ENCODE peak calls at places on chromosomes 4 and X, in nine cellular contexts. One of them, this sample, is unnamed.

GRCh38 chr4:2934077-2934812 is 29.0 kb downstream of the NOP14 start:
- DNase-seq in SK-N-SH: no peak
- DNase-seq in GM23248: peak
- DNase-seq in HCT116: no peak
- DNase-seq in GM23338: peak
- DNase-seq in hepatocyte: peak
- DNase-seq in neural progenitor cell: peak
- DNase-seq in MM.1S: no peak
- DNase-seq in PC-3: peak
- DNase-seq in this sample: peak

GRCh38 chr4:52850406-52851119 is 11.6 kb upstream of the RASL11B start:
- DNase-seq in HCT116: no peak
- DNase-seq in SK-N-SH: no peak
- DNase-seq in neural progenitor cell: no peak
- DNase-seq in MM.1S: no peak
- DNase-seq in GM23248: no peak
- DNase-seq in hepatocyte: no peak
- DNase-seq in PC-3: no peak
- DNase-seq in GM23338: no peak
- DNase-seq in this sample: no peak

GRCh38 chr4:85773372-85773771 is 298.4 kb downstream of the ARHGAP24 start:
- DNase-seq in SK-N-SH: no peak
- DNase-seq in PC-3: no peak
- DNase-seq in GM23248: no peak
- DNase-seq in hepatocyte: no peak
- DNase-seq in neural progenitor cell: no peak
- DNase-seq in GM23338: peak
- DNase-seq in MM.1S: no peak
- DNase-seq in HCT116: no peak
- DNase-seq in this sample: no peak

GRCh38 chr4:134544303-134544761 is 342.7 kb upstream of the PABPC4L start:
- DNase-seq in GM23248: peak
- DNase-seq in PC-3: peak
- DNase-seq in HCT116: peak
- DNase-seq in SK-N-SH: no peak
- DNase-seq in neural progenitor cell: no peak
- DNase-seq in GM23338: peak
- DNase-seq in hepatocyte: peak
- DNase-seq in MM.1S: no peak
- DNase-seq in this sample: no peak

GRCh38 chrX:122303761-122304160 is 880.3 kb upstream of the GRIA3 start:
- DNase-seq in PC-3: no peak
- DNase-seq in neural progenitor cell: no peak
- DNase-seq in MM.1S: no peak
- DNase-seq in SK-N-SH: no peak
- DNase-seq in GM23248: no peak
- DNase-seq in HCT116: no peak
- DNase-seq in GM23338: no peak
- DNase-seq in hepatocyte: no peak
- DNase-seq in this sample: no peak

GRCh38 chrX:135522878-135523693 is 2.6 kb downstream of the INTS6L start:
- DNase-seq in SK-N-SH: no peak
- DNase-seq in neural progenitor cell: no peak
- DNase-seq in GM23248: peak
- DNase-seq in GM23338: no peak
- DNase-seq in HCT116: no peak
- DNase-seq in PC-3: no peak
- DNase-seq in MM.1S: no peak
- DNase-seq in hepatocyte: no peak
- DNase-seq in this sample: no peak

GRCh38 chr4:33696586-33696985 is 2547.7 kb downstream of the ARAP2 start:
- DNase-seq in GM23338: no peak
- DNase-seq in HCT116: no peak
- DNase-seq in hepatocyte: no peak
- DNase-seq in MM.1S: no peak
- DNase-seq in neural progenitor cell: no peak
- DNase-seq in SK-N-SH: no peak
- DNase-seq in GM23248: peak
- DNase-seq in PC-3: no peak
- DNase-seq in this sample: no peak

GRCh38 chr4:165541773-165542459 is 163.1 kb downstream of the CPE start:
- DNase-seq in GM23248: no peak
- DNase-seq in hepatocyte: no peak
- DNase-seq in GM23338: no peak
- DNase-seq in SK-N-SH: peak
- DNase-seq in MM.1S: no peak
- DNase-seq in HCT116: no peak
- DNase-seq in PC-3: no peak
- DNase-seq in neural progenitor cell: no peak
- DNase-seq in this sample: no peak

GRCh38 chrX:47358387-47359065 is 11.9 kb upstream of the ZNF157 start:
- DNase-seq in GM23338: no peak
- DNase-seq in HCT116: no peak
- DNase-seq in SK-N-SH: no peak
- DNase-seq in neural progenitor cell: no peak
- DNase-seq in GM23248: no peak
- DNase-seq in PC-3: peak
- DNase-seq in MM.1S: no peak
- DNase-seq in hepatocyte: no peak
- DNase-seq in this sample: peak

GRCh38 chr4:10006236-10006603 is 15.1 kb downstream of the SLC2A9 start:
- DNase-seq in MM.1S: no peak
- DNase-seq in GM23338: no peak
- DNase-seq in PC-3: peak
- DNase-seq in neural progenitor cell: no peak
- DNase-seq in SK-N-SH: no peak
- DNase-seq in hepatocyte: peak
- DNase-seq in HCT116: no peak
- DNase-seq in GM23248: peak
- DNase-seq in this sample: peak

GRCh38 chr4:4386736-4387392 is at the start of gene NSG1:
- DNase-seq in GM23338: peak
- DNase-seq in SK-N-SH: no peak
- DNase-seq in hepatocyte: peak
- DNase-seq in neural progenitor cell: peak
- DNase-seq in HCT116: no peak
- DNase-seq in GM23248: peak
- DNase-seq in PC-3: no peak
- DNase-seq in MM.1S: no peak
- DNase-seq in this sample: peak

GRCh38 chr4:25654971-25655963 is at the start of gene SLC34A2:
- DNase-seq in GM23248: no peak
- DNase-seq in PC-3: no peak
- DNase-seq in MM.1S: no peak
- DNase-seq in neural progenitor cell: peak
- DNase-seq in HCT116: no peak
- DNase-seq in SK-N-SH: peak
- DNase-seq in hepatocyte: peak
- DNase-seq in GM23338: peak
- DNase-seq in this sample: no peak

GRCh38 chr4:125313989-125314602 is 659 bp upstream of the FAT4 start:
- DNase-seq in SK-N-SH: no peak
- DNase-seq in GM23338: peak
- DNase-seq in hepatocyte: peak
- DNase-seq in neural progenitor cell: peak
- DNase-seq in HCT116: no peak
- DNase-seq in PC-3: no peak
- DNase-seq in GM23248: peak
- DNase-seq in MM.1S: no peak
- DNase-seq in this sample: no peak

GRCh38 chr4:156738756-156739155 is 232.8 kb downstream of the PDGFC start:
- DNase-seq in HCT116: no peak
- DNase-seq in GM23248: no peak
- DNase-seq in hepatocyte: no peak
- DNase-seq in PC-3: no peak
- DNase-seq in SK-N-SH: no peak
- DNase-seq in neural progenitor cell: no peak
- DNase-seq in MM.1S: no peak
- DNase-seq in GM23338: no peak
- DNase-seq in this sample: no peak

GRCh38 chrX:48891402-48892288 is 5.9 kb downstream of the TIMM17B start:
- DNase-seq in neural progenitor cell: peak
- DNase-seq in SK-N-SH: peak
- DNase-seq in GM23338: peak
- DNase-seq in MM.1S: peak
- DNase-seq in hepatocyte: peak
- DNase-seq in HCT116: peak
- DNase-seq in PC-3: peak
- DNase-seq in GM23248: peak
- DNase-seq in this sample: peak

GRCh38 chrX:67555578-67556203 is 11.9 kb downstream of the AR start:
- DNase-seq in GM23248: peak
- DNase-seq in PC-3: peak
- DNase-seq in GM23338: peak
- DNase-seq in MM.1S: peak
- DNase-seq in HCT116: no peak
- DNase-seq in SK-N-SH: peak
- DNase-seq in neural progenitor cell: peak
- DNase-seq in hepatocyte: peak
- DNase-seq in this sample: peak

GRCh38 chrX:153551135-153551534 is 33.7 kb downstream of the ATP2B3 start:
- DNase-seq in neural progenitor cell: no peak
- DNase-seq in HCT116: no peak
- DNase-seq in MM.1S: no peak
- DNase-seq in GM23248: peak
- DNase-seq in SK-N-SH: no peak
- DNase-seq in PC-3: no peak
- DNase-seq in GM23338: no peak
- DNase-seq in hepatocyte: no peak
- DNase-seq in this sample: no peak

GRCh38 chr4:110641218-110641617 is 18.3 kb upstream of the PITX2 start:
- DNase-seq in PC-3: no peak
- DNase-seq in GM23338: peak
- DNase-seq in MM.1S: no peak
- DNase-seq in GM23248: no peak
- DNase-seq in HCT116: no peak
- DNase-seq in hepatocyte: no peak
- DNase-seq in neural progenitor cell: peak
- DNase-seq in SK-N-SH: no peak
- DNase-seq in this sample: no peak

GRCh38 chr4:139265654-139266053 is 14.4 kb downstream of the MGARP start:
- DNase-seq in GM23338: no peak
- DNase-seq in MM.1S: no peak
- DNase-seq in PC-3: no peak
- DNase-seq in HCT116: no peak
- DNase-seq in GM23248: no peak
- DNase-seq in neural progenitor cell: no peak
- DNase-seq in hepatocyte: no peak
- DNase-seq in SK-N-SH: no peak
- DNase-seq in this sample: no peak

GRCh38 chrX:16167181-16167580 is at the start of gene MAGEB17:
- DNase-seq in neural progenitor cell: no peak
- DNase-seq in SK-N-SH: no peak
- DNase-seq in PC-3: no peak
- DNase-seq in GM23338: no peak
- DNase-seq in HCT116: no peak
- DNase-seq in MM.1S: no peak
- DNase-seq in GM23248: no peak
- DNase-seq in hepatocyte: no peak
- DNase-seq in this sample: no peak

GRCh38 chr4:2843909-2844584 is 403 bp downstream of the ADD1 start:
- DNase-seq in PC-3: peak
- DNase-seq in hepatocyte: peak
- DNase-seq in neural progenitor cell: peak
- DNase-seq in GM23338: peak
- DNase-seq in SK-N-SH: peak
- DNase-seq in GM23248: peak
- DNase-seq in MM.1S: peak
- DNase-seq in HCT116: no peak
- DNase-seq in this sample: peak

GRCh38 chrX:66012094-66012534 is 27.8 kb downstream of the VSIG4 start:
- DNase-seq in GM23248: no peak
- DNase-seq in MM.1S: peak
- DNase-seq in PC-3: no peak
- DNase-seq in SK-N-SH: no peak
- DNase-seq in GM23338: no peak
- DNase-seq in hepatocyte: no peak
- DNase-seq in HCT116: no peak
- DNase-seq in neural progenitor cell: no peak
- DNase-seq in this sample: peak

GRCh38 chr4:7224001-7224400 is 31.7 kb downstream of the SORCS2 start:
- DNase-seq in HCT116: no peak
- DNase-seq in SK-N-SH: no peak
- DNase-seq in GM23338: no peak
- DNase-seq in neural progenitor cell: no peak
- DNase-seq in GM23248: no peak
- DNase-seq in MM.1S: no peak
- DNase-seq in hepatocyte: no peak
- DNase-seq in PC-3: no peak
- DNase-seq in this sample: no peak
- H3K4me2 ChIP-seq in HCT116: no peak
- H3K4me2 ChIP-seq in SK-N-SH: no peak
- H3K4me2 ChIP-seq in GM23338: no peak
- H3K4me2 ChIP-seq in neural progenitor cell: no peak
- H3K4me2 ChIP-seq in GM23248: no peak
- H3K4me2 ChIP-seq in MM.1S: no peak
- H3K4me2 ChIP-seq in hepatocyte: no peak
- H3K4me2 ChIP-seq in PC-3: no peak
- H3K4me2 ChIP-seq in this sample: no peak

DNA sequence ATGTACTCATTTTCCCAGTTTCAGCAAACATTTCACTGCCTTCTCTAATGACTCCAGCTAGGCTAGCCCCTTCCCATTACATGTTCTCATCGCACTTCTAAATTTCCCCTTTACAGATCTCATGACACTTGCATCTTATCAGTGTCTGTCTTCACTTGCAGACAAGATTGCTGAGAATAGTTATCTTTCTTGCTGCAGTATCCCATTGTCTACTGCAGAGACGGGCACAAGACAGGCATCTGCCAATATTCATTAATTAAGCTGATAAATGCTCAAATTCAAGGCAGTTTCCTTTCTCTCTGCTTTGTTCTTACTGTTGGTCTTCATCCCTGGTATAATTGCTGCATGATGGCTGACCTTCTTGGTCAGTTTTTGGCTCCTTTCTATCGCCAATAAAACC is 175.9 kb downstream of the ANTXR2 start:
- DNase-seq in neural progenitor cell: no peak
- DNase-seq in SK-N-SH: no peak
- DNase-seq in hepatocyte: no peak
- DNase-seq in GM23338: no peak
- DNase-seq in GM23248: no peak
- DNase-seq in PC-3: no peak
- DNase-seq in HCT116: no peak
- DNase-seq in MM.1S: no peak
- DNase-seq in this sample: no peak
- TF ChIP-seq EZH2phosphoT487 in neural progenitor cell: no peak
- TF ChIP-seq EZH2phosphoT487 in SK-N-SH: no peak
- TF ChIP-seq EZH2phosphoT487 in hepatocyte: no peak
- TF ChIP-seq EZH2phosphoT487 in GM23338: no peak
- TF ChIP-seq EZH2phosphoT487 in GM23248: no peak
- TF ChIP-seq EZH2phosphoT487 in PC-3: no peak
- TF ChIP-seq EZH2phosphoT487 in HCT116: no peak
- TF ChIP-seq EZH2phosphoT487 in MM.1S: no peak
- TF ChIP-seq EZH2phosphoT487 in this sample: no peak

GRCh38 chr4:108117473-108118182 is 51.1 kb downstream of the LEF1 start:
- DNase-seq in HCT116: no peak
- DNase-seq in PC-3: peak
- DNase-seq in neural progenitor cell: peak
- DNase-seq in SK-N-SH: no peak
- DNase-seq in hepatocyte: no peak
- DNase-seq in GM23338: peak
- DNase-seq in GM23248: no peak
- DNase-seq in MM.1S: no peak
- DNase-seq in this sample: peak
- H3K4me2 ChIP-seq in HCT116: peak
- H3K4me2 ChIP-seq in PC-3: peak
- H3K4me2 ChIP-seq in neural progenitor cell: peak
- H3K4me2 ChIP-seq in SK-N-SH: no peak
- H3K4me2 ChIP-seq in hepatocyte: no peak
- H3K4me2 ChIP-seq in GM23338: peak
- H3K4me2 ChIP-seq in GM23248: no peak
- H3K4me2 ChIP-seq in MM.1S: no peak
- H3K4me2 ChIP-seq in this sample: peak

GRCh38 chrX:24117288-24117687 is 32.2 kb upstream of the ZFX start:
- DNase-seq in GM23248: peak
- DNase-seq in hepatocyte: peak
- DNase-seq in PC-3: peak
- DNase-seq in HCT116: no peak
- DNase-seq in neural progenitor cell: no peak
- DNase-seq in MM.1S: no peak
- DNase-seq in SK-N-SH: no peak
- DNase-seq in GM23338: no peak
- DNase-seq in this sample: no peak
- TF ChIP-seq EZH2phosphoT487 in GM23248: no peak
- TF ChIP-seq EZH2phosphoT487 in hepatocyte: no peak
- TF ChIP-seq EZH2phosphoT487 in PC-3: no peak
- TF ChIP-seq EZH2phosphoT487 in HCT116: no peak
- TF ChIP-seq EZH2phosphoT487 in neural progenitor cell: no peak
- TF ChIP-seq EZH2phosphoT487 in MM.1S: no peak
- TF ChIP-seq EZH2phosphoT487 in SK-N-SH: no peak
- TF ChIP-seq EZH2phosphoT487 in GM23338: no peak
- TF ChIP-seq EZH2phosphoT487 in this sample: no peak